ENCODE peak calls at places on chromosomes 5 and 9, in five cellular contexts. One of them, this sample, is unnamed.

GRCh38 chr9:130898552-130898852 is 1.9 kb upstream of the QRFP start:
- DNase-seq in mucosa of gallbladder: no peak
- DNase-seq in activated T-cell treated with anti-CD3 and anti-CD28 coated beads, Interleukin-2, amount 50 U/mL, for 4 hours: no peak
- DNase-seq in H7: peak
- DNase-seq in NCI-H69: peak
- DNase-seq in this sample: no peak

GRCh38 chr5:89878140-89878570 is 531.4 kb downstream of the CETN3 start:
- DNase-seq in H7: no peak
- DNase-seq in NCI-H69: peak
- DNase-seq in mucosa of gallbladder: no peak
- DNase-seq in activated T-cell treated with anti-CD3 and anti-CD28 coated beads, Interleukin-2, amount 50 U/mL, for 4 hours: no peak
- DNase-seq in this sample: peak

GRCh38 chr9:4238522-4238921 is 61.3 kb downstream of the GLIS3 start:
- DNase-seq in NCI-H69: no peak
- DNase-seq in mucosa of gallbladder: no peak
- DNase-seq in H7: no peak
- DNase-seq in activated T-cell treated with anti-CD3 and anti-CD28 coated beads, Interleukin-2, amount 50 U/mL, for 4 hours: no peak
- DNase-seq in this sample: peak

GRCh38 chr5:10828241-10828640 is 67.2 kb upstream of the DAP start:
- DNase-seq in mucosa of gallbladder: no peak
- DNase-seq in H7: no peak
- DNase-seq in activated T-cell treated with anti-CD3 and anti-CD28 coated beads, Interleukin-2, amount 50 U/mL, for 4 hours: no peak
- DNase-seq in NCI-H69: no peak
- DNase-seq in this sample: peak

GRCh38 chr9:127178646-127179632 is 56.5 kb upstream of the ANGPTL2 start:
- DNase-seq in mucosa of gallbladder: peak
- DNase-seq in NCI-H69: no peak
- DNase-seq in H7: peak
- DNase-seq in activated T-cell treated with anti-CD3 and anti-CD28 coated beads, Interleukin-2, amount 50 U/mL, for 4 hours: no peak
- DNase-seq in this sample: no peak

GRCh38 chr9:23254404-23255184 is 571.4 kb downstream of the ELAVL2 start:
- DNase-seq in activated T-cell treated with anti-CD3 and anti-CD28 coated beads, Interleukin-2, amount 50 U/mL, for 4 hours: no peak
- DNase-seq in NCI-H69: peak
- DNase-seq in mucosa of gallbladder: no peak
- DNase-seq in H7: peak
- DNase-seq in this sample: no peak

GRCh38 chr5:172561151-172561550 is 79.9 kb upstream of the NEURL1B start:
- DNase-seq in mucosa of gallbladder: no peak
- DNase-seq in activated T-cell treated with anti-CD3 and anti-CD28 coated beads, Interleukin-2, amount 50 U/mL, for 4 hours: no peak
- DNase-seq in NCI-H69: no peak
- DNase-seq in H7: no peak
- DNase-seq in this sample: peak

GRCh38 chr9:99147177-99147576 is 42.3 kb downstream of the TGFBR1 start:
- DNase-seq in mucosa of gallbladder: no peak
- DNase-seq in H7: no peak
- DNase-seq in NCI-H69: no peak
- DNase-seq in activated T-cell treated with anti-CD3 and anti-CD28 coated beads, Interleukin-2, amount 50 U/mL, for 4 hours: no peak
- DNase-seq in this sample: no peak

GRCh38 chr5:93902288-93902687 is 160.9 kb upstream of the POU5F2 start:
- DNase-seq in mucosa of gallbladder: no peak
- DNase-seq in H7: no peak
- DNase-seq in NCI-H69: no peak
- DNase-seq in activated T-cell treated with anti-CD3 and anti-CD28 coated beads, Interleukin-2, amount 50 U/mL, for 4 hours: no peak
- DNase-seq in this sample: no peak

GRCh38 chr5:73796164-73797141 is 170.5 kb downstream of the ARHGEF28 start:
- DNase-seq in activated T-cell treated with anti-CD3 and anti-CD28 coated beads, Interleukin-2, amount 50 U/mL, for 4 hours: no peak
- DNase-seq in NCI-H69: peak
- DNase-seq in H7: no peak
- DNase-seq in mucosa of gallbladder: no peak
- DNase-seq in this sample: peak

GRCh38 chr5:19172926-19173425 is 815.0 kb downstream of the CDH18 start:
- DNase-seq in H7: no peak
- DNase-seq in mucosa of gallbladder: no peak
- DNase-seq in activated T-cell treated with anti-CD3 and anti-CD28 coated beads, Interleukin-2, amount 50 U/mL, for 4 hours: no peak
- DNase-seq in NCI-H69: no peak
- DNase-seq in this sample: no peak

GRCh38 chr9:88535226-88535931 is 401 bp downstream of the NXNL2 start:
- DNase-seq in NCI-H69: peak
- DNase-seq in H7: peak
- DNase-seq in activated T-cell treated with anti-CD3 and anti-CD28 coated beads, Interleukin-2, amount 50 U/mL, for 4 hours: no peak
- DNase-seq in mucosa of gallbladder: no peak
- DNase-seq in this sample: no peak

GRCh38 chr9:16705121-16705604 is 165.3 kb downstream of the BNC2 start:
- DNase-seq in H7: peak
- DNase-seq in mucosa of gallbladder: peak
- DNase-seq in NCI-H69: peak
- DNase-seq in activated T-cell treated with anti-CD3 and anti-CD28 coated beads, Interleukin-2, amount 50 U/mL, for 4 hours: no peak
- DNase-seq in this sample: peak

GRCh38 chr5:110086658-110087388 is 397.1 kb downstream of the MAN2A1 start:
- DNase-seq in H7: no peak
- DNase-seq in mucosa of gallbladder: peak
- DNase-seq in NCI-H69: no peak
- DNase-seq in activated T-cell treated with anti-CD3 and anti-CD28 coated beads, Interleukin-2, amount 50 U/mL, for 4 hours: peak
- DNase-seq in this sample: peak

GRCh38 chr5:138241688-138242547 is 28.8 kb upstream of the CDC23 start:
- DNase-seq in mucosa of gallbladder: no peak
- DNase-seq in activated T-cell treated with anti-CD3 and anti-CD28 coated beads, Interleukin-2, amount 50 U/mL, for 4 hours: no peak
- DNase-seq in NCI-H69: peak
- DNase-seq in H7: peak
- DNase-seq in this sample: peak